ENCODE peak calls at places on chromosomes 11 and 22, in five cellular contexts. One of them, this sample, is unnamed.

GRCh38 chr11:78801161-78801884 is 226.7 kb upstream of the NARS2 start:
- DNase-seq in body of pancreas: peak; percentile 41
- DNase-seq in Peyer's patch: no peak
- DNase-seq in sigmoid colon: peak; percentile 86
- DNase-seq in A549: no peak
- DNase-seq in this sample: no peak

GRCh38 chr22:25726241-25726640 is 15.7 kb upstream of the MYO18B start:
- DNase-seq in body of pancreas: no peak
- DNase-seq in Peyer's patch: peak; percentile 24
- DNase-seq in sigmoid colon: no peak
- DNase-seq in A549: no peak
- DNase-seq in this sample: no peak

GRCh38 chr11:44484211-44484610 is 81.3 kb upstream of the CD82 start:
- DNase-seq in body of pancreas: no peak
- DNase-seq in Peyer's patch: no peak
- DNase-seq in sigmoid colon: peak; percentile 40
- DNase-seq in A549: peak; percentile 26
- DNase-seq in this sample: no peak

GRCh38 chr11:57336111-57336666 is 497 bp upstream of the SSRP1 start:
- DNase-seq in body of pancreas: no peak
- DNase-seq in Peyer's patch: no peak
- DNase-seq in sigmoid colon: no peak
- DNase-seq in A549: no peak
- DNase-seq in this sample: peak; percentile 72

GRCh38 chr11:107744736-107745135 is 32.9 kb upstream of the SLN start:
- DNase-seq in body of pancreas: no peak
- DNase-seq in Peyer's patch: no peak
- DNase-seq in sigmoid colon: no peak
- DNase-seq in A549: no peak
- DNase-seq in this sample: no peak

GRCh38 chr11:87300640-87301381 is 263.1 kb downstream of the TMEM135 start:
- DNase-seq in body of pancreas: no peak
- DNase-seq in Peyer's patch: no peak
- DNase-seq in sigmoid colon: no peak
- DNase-seq in A549: no peak
- DNase-seq in this sample: no peak

GRCh38 chr11:47410404-47411264 is 2.2 kb downstream of the SLC39A13 start:
- DNase-seq in body of pancreas: no peak
- DNase-seq in Peyer's patch: no peak
- DNase-seq in sigmoid colon: no peak
- DNase-seq in A549: no peak
- DNase-seq in this sample: no peak

GRCh38 chr11:45209904-45210699 is 63.7 kb downstream of the PRDM11 start:
- DNase-seq in body of pancreas: peak; percentile 39
- DNase-seq in Peyer's patch: peak; percentile 70
- DNase-seq in sigmoid colon: peak; percentile 98
- DNase-seq in A549: no peak
- DNase-seq in this sample: no peak

GRCh38 chr11:47314992-47315391 is 37.5 kb downstream of the MYBPC3 start:
- DNase-seq in body of pancreas: no peak
- DNase-seq in Peyer's patch: no peak
- DNase-seq in sigmoid colon: no peak
- DNase-seq in A549: no peak
- DNase-seq in this sample: no peak

GRCh38 chr22:39913321-39913720 is 12.4 kb downstream of the GRAP2 start:
- DNase-seq in body of pancreas: no peak
- DNase-seq in Peyer's patch: no peak
- DNase-seq in sigmoid colon: no peak
- DNase-seq in A549: no peak
- DNase-seq in this sample: no peak

DNA sequence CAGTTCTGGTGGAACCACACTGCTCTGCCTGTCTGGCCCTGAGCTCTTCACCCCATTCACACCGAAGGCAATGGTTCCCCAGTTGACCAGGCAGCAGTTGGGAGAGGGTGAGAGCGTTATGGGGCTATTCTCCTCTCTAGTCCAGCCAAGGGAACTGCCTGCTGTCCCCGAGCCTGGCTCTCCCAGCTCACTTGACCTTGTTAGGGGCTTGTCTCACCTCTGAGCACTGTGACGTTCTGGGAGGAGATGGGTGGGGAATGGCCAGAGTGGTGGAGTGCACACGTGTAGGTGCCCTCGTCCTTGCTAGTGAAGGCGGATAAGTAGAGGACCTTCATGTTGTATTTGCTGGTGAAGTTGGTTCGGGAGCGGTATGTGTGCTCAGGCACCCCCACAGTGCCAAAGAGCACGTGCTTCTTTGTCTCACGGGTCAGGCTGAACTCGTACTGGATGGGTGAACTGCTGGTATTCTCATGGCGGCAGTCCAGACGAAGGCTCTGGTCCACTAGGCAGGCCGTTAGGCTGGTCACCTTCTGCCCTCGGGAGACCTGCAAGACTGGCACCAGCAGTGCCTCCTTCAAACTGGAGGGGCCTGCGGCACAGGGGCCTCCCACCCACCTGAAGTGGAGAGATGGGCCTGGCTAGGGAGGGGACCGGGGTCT is 3.0 kb downstream of the THY1 start:
- DNase-seq in body of pancreas: no peak
- DNase-seq in Peyer's patch: no peak
- DNase-seq in sigmoid colon: no peak
- DNase-seq in A549: no peak
- DNase-seq in this sample: no peak
- TF ChIP-seq POLR2A in body of pancreas: no peak
- TF ChIP-seq POLR2A in Peyer's patch: no peak
- TF ChIP-seq POLR2A in sigmoid colon: no peak
- TF ChIP-seq POLR2A in A549: no peak
- TF ChIP-seq POLR2A in this sample: no peak

GRCh38 chr11:116427903-116428637 is 344.7 kb downstream of the BUD13 start:
- DNase-seq in body of pancreas: no peak
- DNase-seq in Peyer's patch: peak; percentile 49
- DNase-seq in sigmoid colon: no peak
- DNase-seq in A549: no peak
- DNase-seq in this sample: no peak
- TF ChIP-seq CTCF in body of pancreas: no peak
- TF ChIP-seq CTCF in Peyer's patch: no peak
- TF ChIP-seq CTCF in sigmoid colon: no peak
- TF ChIP-seq CTCF in A549: no peak
- TF ChIP-seq CTCF in this sample: no peak

GRCh38 chr11:118928108-118928869 is 2.6 kb upstream of the BCL9L start:
- DNase-seq in body of pancreas: peak; percentile 92
- DNase-seq in Peyer's patch: peak; percentile 97
- DNase-seq in sigmoid colon: peak; percentile 98
- DNase-seq in A549: peak; percentile 91
- DNase-seq in this sample: peak; percentile 95
- TF ChIP-seq POLR2A in body of pancreas: peak; percentile 66
- TF ChIP-seq POLR2A in Peyer's patch: peak; percentile 86
- TF ChIP-seq POLR2A in sigmoid colon: peak; percentile 35
- TF ChIP-seq POLR2A in A549: no peak
- TF ChIP-seq POLR2A in this sample: no peak

GRCh38 chr11:19843106-19843505 is 130.5 kb downstream of the NAV2 start:
- DNase-seq in body of pancreas: no peak
- DNase-seq in Peyer's patch: no peak
- DNase-seq in sigmoid colon: no peak
- DNase-seq in A549: no peak
- DNase-seq in this sample: no peak
- TF ChIP-seq CTCF in body of pancreas: no peak
- TF ChIP-seq CTCF in Peyer's patch: no peak
- TF ChIP-seq CTCF in sigmoid colon: no peak
- TF ChIP-seq CTCF in A549: no peak
- TF ChIP-seq CTCF in this sample: no peak

GRCh38 chr11:115316682-115317081 is 187.5 kb downstream of the CADM1 start:
- DNase-seq in body of pancreas: no peak
- DNase-seq in Peyer's patch: no peak
- DNase-seq in sigmoid colon: no peak
- DNase-seq in A549: no peak
- DNase-seq in this sample: no peak

GRCh38 chr11:115311949-115312348 is 192.3 kb downstream of the CADM1 start:
- DNase-seq in body of pancreas: no peak
- DNase-seq in Peyer's patch: no peak
- DNase-seq in sigmoid colon: no peak
- DNase-seq in A549: no peak
- DNase-seq in this sample: no peak

GRCh38 chr11:115317428-115318185 is 186.6 kb downstream of the CADM1 start:
- DNase-seq in body of pancreas: no peak
- DNase-seq in Peyer's patch: no peak
- DNase-seq in sigmoid colon: no peak
- DNase-seq in A549: no peak
- DNase-seq in this sample: no peak

GRCh38 chr11:115314330-115314729 is 189.9 kb downstream of the CADM1 start:
- DNase-seq in body of pancreas: no peak
- DNase-seq in Peyer's patch: no peak
- DNase-seq in sigmoid colon: no peak
- DNase-seq in A549: no peak
- DNase-seq in this sample: no peak

DNA sequence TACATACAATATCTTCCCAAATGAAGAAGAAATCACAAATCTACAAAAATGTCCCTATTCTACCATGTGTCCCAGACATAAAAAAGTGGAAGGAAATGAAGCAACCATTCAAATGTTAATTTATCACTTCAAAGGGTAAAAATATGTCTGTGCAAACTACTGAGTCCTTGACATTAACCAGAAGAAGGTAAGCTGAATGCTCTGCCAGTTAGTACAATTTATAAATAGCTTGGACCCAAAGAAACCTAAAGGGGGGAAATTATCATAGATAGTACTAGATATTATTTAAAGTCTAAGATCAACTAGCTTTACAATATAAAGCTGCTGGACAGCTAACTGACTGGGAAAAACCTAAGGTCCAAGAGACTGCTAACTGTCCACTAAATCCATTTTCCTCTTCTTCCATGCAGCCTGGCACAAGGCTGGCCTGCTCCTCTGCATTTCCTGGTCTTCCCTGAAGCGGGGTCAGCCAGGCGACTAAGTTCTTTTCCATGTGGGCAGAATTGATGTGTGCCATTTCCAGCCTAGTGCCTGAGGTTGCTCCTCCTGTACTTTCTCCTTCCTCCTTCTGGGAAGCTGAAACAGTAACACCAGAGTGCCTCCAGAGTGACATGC is 190.9 kb downstream of the CADM1 start:
- DNase-seq in body of pancreas: no peak
- DNase-seq in Peyer's patch: no peak
- DNase-seq in sigmoid colon: no peak
- DNase-seq in A549: no peak
- DNase-seq in this sample: no peak
- TF ChIP-seq POLR2A in body of pancreas: no peak
- TF ChIP-seq POLR2A in Peyer's patch: no peak
- TF ChIP-seq POLR2A in sigmoid colon: no peak
- TF ChIP-seq POLR2A in A549: no peak
- TF ChIP-seq POLR2A in this sample: no peak

DNA sequence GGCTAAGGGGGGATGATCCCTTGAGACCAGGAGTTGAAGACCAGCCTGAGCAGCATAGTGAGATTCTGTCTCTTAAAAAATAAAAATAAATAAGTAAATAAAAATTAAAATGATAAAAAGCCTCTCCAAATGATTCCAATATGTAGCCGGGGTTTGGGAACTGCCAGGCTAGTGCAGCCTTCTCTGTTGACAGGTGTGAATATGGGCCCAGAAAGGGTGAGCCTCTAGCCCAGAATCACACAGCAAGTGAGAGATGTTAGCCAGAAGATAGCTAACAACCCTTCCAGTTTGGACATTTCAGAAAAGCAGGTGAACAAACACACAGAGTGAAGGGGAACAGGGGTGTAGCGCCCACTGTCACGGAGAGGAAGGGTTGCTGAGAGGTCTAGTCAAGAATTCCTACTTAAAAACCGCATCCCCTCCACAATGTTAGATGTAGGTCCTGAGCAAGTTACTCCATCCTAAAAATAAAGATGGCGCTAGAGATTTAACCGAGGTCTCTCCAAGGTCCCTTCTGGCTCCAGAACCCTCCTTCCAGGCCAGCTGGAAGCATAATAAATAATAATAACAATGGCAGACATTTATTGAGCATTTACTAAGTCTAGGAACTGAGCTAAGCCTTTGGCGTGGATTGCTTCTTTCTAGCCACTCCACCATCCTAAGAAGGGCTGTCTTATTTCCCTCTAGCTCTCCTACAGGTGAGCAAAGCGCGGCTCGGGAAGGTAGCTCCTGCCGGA is 51.6 kb downstream of the CYTH4 start:
- DNase-seq in body of pancreas: no peak
- DNase-seq in Peyer's patch: no peak
- DNase-seq in sigmoid colon: no peak
- DNase-seq in A549: no peak
- DNase-seq in this sample: no peak
- TF ChIP-seq CTCF in body of pancreas: no peak
- TF ChIP-seq CTCF in Peyer's patch: no peak
- TF ChIP-seq CTCF in sigmoid colon: no peak
- TF ChIP-seq CTCF in A549: no peak
- TF ChIP-seq CTCF in this sample: no peak

GRCh38 chr22:27317156-27317555 is 484.4 kb downstream of the MN1 start:
- DNase-seq in body of pancreas: no peak
- DNase-seq in Peyer's patch: no peak
- DNase-seq in sigmoid colon: no peak
- DNase-seq in A549: no peak
- DNase-seq in this sample: no peak
- TF ChIP-seq POLR2A in body of pancreas: no peak
- TF ChIP-seq POLR2A in Peyer's patch: no peak
- TF ChIP-seq POLR2A in sigmoid colon: no peak
- TF ChIP-seq POLR2A in A549: no peak
- TF ChIP-seq POLR2A in this sample: no peak

DNA sequence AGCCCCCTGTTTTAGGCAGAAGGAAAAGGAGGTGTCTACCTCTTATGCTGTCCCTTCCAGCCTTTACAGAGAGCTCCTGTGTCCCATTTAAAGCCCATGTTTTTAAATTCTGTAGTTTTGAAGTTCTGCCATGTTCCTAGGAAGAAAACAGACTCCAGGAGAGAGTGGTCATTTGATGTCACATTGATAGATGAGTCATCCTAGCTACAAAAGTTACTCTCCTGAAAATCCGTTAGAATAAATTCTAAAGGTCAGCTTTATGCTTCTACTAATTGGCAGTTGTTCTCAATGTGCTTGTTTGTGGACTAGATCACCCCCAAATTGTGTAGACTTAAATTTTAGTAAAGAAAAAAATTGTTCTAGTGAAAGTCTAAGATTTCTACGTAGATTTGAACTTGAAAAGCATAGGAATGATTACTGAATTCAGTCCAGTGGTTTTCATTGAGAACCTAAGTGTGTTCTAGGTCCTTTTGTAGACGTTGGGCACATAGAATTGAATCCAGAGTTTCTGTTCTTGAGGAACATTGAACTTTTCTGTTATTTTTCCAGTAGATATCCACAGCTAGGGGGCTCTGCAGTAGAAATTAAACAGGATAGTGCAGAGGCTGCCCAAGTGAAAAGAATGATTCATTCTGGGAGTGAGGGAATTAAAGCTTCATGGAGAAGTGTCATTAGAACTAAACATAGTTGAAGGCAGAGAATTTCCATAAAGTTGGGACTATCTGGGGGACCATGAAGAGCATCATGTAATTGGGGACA is 140.6 kb upstream of the RASSF10 start:
- DNase-seq in body of pancreas: no peak
- DNase-seq in Peyer's patch: no peak
- DNase-seq in sigmoid colon: no peak
- DNase-seq in A549: no peak
- DNase-seq in this sample: no peak
- TF ChIP-seq CTCF in body of pancreas: no peak
- TF ChIP-seq CTCF in Peyer's patch: no peak
- TF ChIP-seq CTCF in sigmoid colon: no peak
- TF ChIP-seq CTCF in A549: peak; percentile 41
- TF ChIP-seq CTCF in this sample: no peak